ENCODE peak calls at places on chromosome 16, in ten cellular contexts. E is body of pancreas; G is T-helper 1 cell; K is Calu3; T is MM.1S; C is HS-27A; V is PC-3; L is SW480; F is activated naive CD8-positive, alpha-beta T cell treated with anti-CD3 and anti-CD28 coated beads for 36 hours; O is renal cortical epithelial cell. A is an unnamed sample.

GRCh38 chr16:87017388-87018012 is 299.7 kb downstream of the C16orf95 start:
- DNase-seq in G (no peak), F (no peak), V (peak), O (peak), C (peak), L (peak), E (no peak), T (no peak), K (peak), A (no peak)

GRCh38 chr16:54030451-54030850 is 256.1 kb downstream of the IRX3 start:
- DNase-seq in K (no peak), F (no peak), E (no peak), C (no peak), V (peak), T (no peak), L (no peak), O (no peak), G (no peak), A (no peak)

GRCh38 chr16:13997933-13998332 is 73.2 kb upstream of the MRTFB start:
- DNase-seq in G (peak), V (peak), F (no peak), C (no peak), O (peak), E (peak), T (peak), K (peak), L (no peak), A (no peak)

GRCh38 chr16:87845213-87845612 is 24.1 kb downstream of the SLC7A5 start:
- DNase-seq in E (no peak), L (no peak), T (no peak), G (no peak), V (no peak), K (no peak), F (no peak), C (no peak), O (no peak), A (no peak)

GRCh38 chr16:48014349-48015135 is 141.3 kb downstream of the ABCC12 start:
- DNase-seq in T (no peak), G (no peak), V (peak), L (peak), K (peak), O (peak), E (no peak), F (no peak), C (peak), A (no peak)

GRCh38 chr16:81632392-81633146 is 146.5 kb upstream of the PLCG2 start:
- DNase-seq in C (peak), K (peak), T (no peak), O (peak), L (peak), G (peak), E (no peak), F (peak), V (peak), A (peak)

GRCh38 chr16:55666012-55666411 is 10.2 kb downstream of the SLC6A2 start:
- DNase-seq in G (no peak), K (no peak), F (no peak), L (no peak), T (no peak), C (no peak), V (no peak), O (no peak), E (no peak), A (no peak)

GRCh38 chr16:26787924-26788323 is 278.8 kb upstream of the C16orf82 start:
- DNase-seq in L (peak), T (no peak), E (no peak), O (no peak), G (no peak), V (no peak), C (no peak), F (no peak), K (no peak), A (no peak)

GRCh38 chr16:68696514-68696913 is 40.6 kb upstream of the CDH1 start:
- DNase-seq in K (no peak), E (no peak), G (no peak), L (no peak), T (no peak), V (peak), F (no peak), O (no peak), C (no peak), A (no peak)

GRCh38 chr16:1188781-1189189 is 35.9 kb downstream of the CACNA1H start:
- DNase-seq in T (peak), G (peak), O (no peak), C (no peak), E (peak), F (peak), V (peak), L (no peak), K (peak), A (peak)

GRCh38 chr16:87747626-87748025 is 18.2 kb downstream of the KLHDC4 start:
- DNase-seq in G (no peak), E (no peak), L (no peak), C (no peak), V (no peak), O (no peak), F (no peak), K (no peak), T (no peak), A (no peak)

GRCh38 chr16:54651440-54651839 is 279.2 kb upstream of the IRX5 start:
- DNase-seq in F (no peak), K (no peak), E (no peak), O (no peak), G (no peak), T (no peak), C (no peak), V (no peak), L (no peak), A (no peak)

A was measured in activated CD8-positive, alpha-beta memory T cell treated with anti-CD3 and anti-CD28 coated beads, Interleukin-2, amount 50 U/mL, for 4 hours.